ENCODE peak calls at places on chromosomes 13 and 19, in ten cellular contexts. I, X, O, M, D, J, N, A, Z and H are unnamed samples.

GRCh38 chr13:30719521-30719914 is 15.8 kb upstream of the ALOX5AP start:
- DNase-seq in X (no peak), J (no peak), A (no peak), Z (no peak), I (no peak), O (no peak), N (no peak), M (no peak), D (no peak), H (no peak)

GRCh38 chr13:94705081-94705751 is 7.1 kb downstream of the SOX21 start:
- DNase-seq in M (no peak), I (no peak), X (no peak), O (no peak), Z (peak), D (no peak), A (no peak), N (no peak), J (peak), H (no peak)

GRCh38 chr13:43298799-43299198 is 275.4 kb downstream of the DNAJC15 start:
- DNase-seq in D (no peak), I (no peak), X (no peak), N (no peak), O (no peak), M (no peak), Z (no peak), A (no peak), J (no peak), H (no peak)

GRCh38 chr19:9793051-9793591 is 24.6 kb upstream of the ZNF846 start:
- DNase-seq in J (no peak), A (no peak), Z (peak), M (peak), O (peak), D (no peak), I (peak), X (peak), N (no peak), H (peak)

GRCh38 chr19:45771331-45771933 is 2.4 kb upstream of the SIX5 start:
- DNase-seq in A (no peak), M (no peak), X (peak), N (no peak), Z (peak), D (no peak), J (no peak), O (peak), I (no peak), H (peak)

GRCh38 chr13:20217168-20217567 is 15.0 kb downstream of the GJB6 start:
- DNase-seq in J (no peak), O (no peak), X (no peak), A (no peak), I (no peak), Z (no peak), N (no peak), M (no peak), D (no peak), H (no peak)

GRCh38 chr19:17470204-17470841 is at the start of gene SLC27A1:
- DNase-seq in O (peak), A (peak), M (peak), I (peak), N (peak), D (peak), Z (peak), X (peak), J (peak), H (peak)

GRCh38 chr19:11205939-11206570 is 8.7 kb upstream of the KANK2 start:
- DNase-seq in I (no peak), X (no peak), A (no peak), J (no peak), D (no peak), O (no peak), N (peak), Z (no peak), M (no peak), H (no peak)

GRCh38 chr19:29548483-29549085 is 22.8 kb downstream of the VSTM2B start:
- DNase-seq in J (no peak), Z (no peak), I (no peak), M (no peak), X (no peak), A (no peak), D (no peak), N (no peak), O (peak), H (peak)

GRCh38 chr13:50127726-50128291 is 112.6 kb downstream of the KCNRG start:
- DNase-seq in O (no peak), X (no peak), M (no peak), A (no peak), N (no peak), D (no peak), Z (peak), J (no peak), I (no peak), H (no peak)

GRCh38 chr13:80030491-80030890 is 310.4 kb downstream of the SPRY2 start:
- DNase-seq in N (no peak), M (peak), I (no peak), Z (no peak), X (no peak), D (no peak), J (no peak), O (no peak), A (no peak), H (no peak)

GRCh38 chr19:30228726-30229523 is 143.3 kb upstream of the ZNF536 start:
- DNase-seq in A (no peak), I (no peak), D (no peak), J (peak), M (no peak), Z (peak), O (peak), N (no peak), X (no peak), H (no peak)

GRCh38 chr19:22257381-22257780 is 28.9 kb upstream of the ZNF729 start:
- DNase-seq in J (no peak), O (no peak), I (no peak), X (no peak), M (no peak), Z (no peak), D (no peak), A (no peak), N (no peak), H (no peak)

GRCh38 chr13:101231751-101232428 is 184.4 kb downstream of the NALCN start:
- DNase-seq in M (no peak), X (no peak), Z (no peak), O (no peak), J (no peak), I (no peak), A (no peak), N (no peak), D (no peak), H (no peak)

GRCh38 chr13:45365558-45365885 is 24.5 kb upstream of the TPT1 start:
- DNase-seq in M (no peak), X (no peak), D (no peak), N (no peak), I (no peak), A (no peak), Z (no peak), J (no peak), O (no peak), H (no peak)

GRCh38 chr19:17766543-17767131 is 15.4 kb downstream of the FCHO1 start:
- DNase-seq in N (no peak), O (peak), Z (peak), M (peak), X (peak), D (peak), A (no peak), J (no peak), I (peak), H (peak)

GRCh38 chr13:20848944-20849343 is 53.6 kb downstream of the XPO4 start:
- DNase-seq in J (no peak), O (no peak), D (no peak), I (no peak), M (no peak), A (no peak), Z (no peak), X (no peak), N (no peak), H (no peak)

GRCh38 chr13:32246468-32246867 is 68.7 kb downstream of the ZAR1L start:
- DNase-seq in D (peak), O (peak), J (peak), X (peak), M (peak), A (peak), N (no peak), I (no peak), Z (no peak), H (peak)

GRCh38 chr19:8204961-8205360 is 4.2 kb upstream of the CERS4 start:
- DNase-seq in N (no peak), D (no peak), M (no peak), A (no peak), O (no peak), I (no peak), X (no peak), Z (no peak), J (no peak), H (peak)

GRCh38 chr13:110214637-110215036 is 92.3 kb downstream of the COL4A1 start:
- DNase-seq in A (no peak), J (no peak), I (no peak), N (no peak), M (no peak), O (no peak), X (no peak), D (no peak), Z (no peak), H (no peak)

GRCh38 chr19:7622933-7623685 is 6.2 kb downstream of the XAB2 start:
- DNase-seq in M (no peak), D (no peak), X (no peak), O (no peak), J (no peak), I (no peak), N (no peak), Z (no peak), A (peak), H (no peak)

GRCh38 chr19:3071764-3072163 is 9.5 kb upstream of the TLE5 start:
- DNase-seq in I (no peak), X (no peak), J (no peak), N (no peak), Z (no peak), D (no peak), O (no peak), A (no peak), M (no peak), H (no peak)

GRCh38 chr19:39413269-39413902 is 917 bp downstream of the PLEKHG2 start:
- DNase-seq in J (peak), D (peak), O (peak), I (no peak), A (peak), M (peak), X (peak), N (no peak), Z (peak), H (no peak)

GRCh38 chr13:76836311-76836710 is 49.9 kb downstream of the KCTD12 start:
- DNase-seq in M (no peak), I (no peak), A (no peak), D (no peak), X (no peak), J (no peak), O (no peak), N (no peak), Z (no peak), H (no peak)

GRCh38 chr13:44244288-44244687 is 129.3 kb upstream of the SERP2 start:
- DNase-seq in I (no peak), O (no peak), M (no peak), Z (no peak), N (no peak), A (peak), J (no peak), X (no peak), D (no peak), H (no peak)

GRCh38 chr13:97328222-97328790 is 105.7 kb upstream of the RAP2A start:
- DNase-seq in O (no peak), D (no peak), A (no peak), N (no peak), M (no peak), J (no peak), X (no peak), Z (no peak), I (no peak), H (no peak)

GRCh38 chr19:35596366-35596999 is 10.5 kb downstream of the PMIS2 start:
- DNase-seq in I (no peak), O (no peak), D (peak), N (peak), J (peak), Z (no peak), A (peak), X (no peak), M (no peak), H (no peak)

DNA sequence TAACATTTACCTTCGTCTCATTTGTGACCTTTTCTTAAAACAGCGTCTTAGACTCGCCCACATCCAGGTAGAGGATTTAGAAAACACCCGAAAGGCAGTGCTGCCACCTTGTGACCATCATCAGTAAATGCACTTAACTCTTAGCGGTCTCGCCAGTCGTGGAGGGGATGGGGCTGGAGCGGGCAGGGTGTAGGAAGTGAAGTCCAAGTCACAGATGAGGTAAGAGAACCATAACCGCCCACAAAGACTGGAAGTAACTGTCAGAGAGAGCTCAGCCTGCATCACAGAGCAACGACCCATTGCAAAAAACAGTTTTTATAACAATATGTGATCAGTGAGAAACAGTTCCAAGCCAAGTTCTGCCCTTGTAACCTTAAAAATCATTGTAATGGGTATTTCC is 10.7 kb upstream of the CEACAM3 start:
- DNase-seq in I (no peak), X (peak), J (peak), Z (no peak), N (peak), D (peak), O (no peak), M (peak), A (peak), H (peak)
- TF ChIP-seq CTCF in I (peak), X (no peak), J (peak), Z (peak), N (peak), D (peak), O (peak), M (peak), A (peak), H (no peak)

GRCh38 chr19:1266818-1267440 is 2.2 kb upstream of the CIRBP start:
- DNase-seq in M (peak), A (no peak), Z (peak), J (peak), O (peak), X (peak), I (no peak), D (peak), N (no peak), H (peak)
- TF ChIP-seq EP300 in M (no peak), A (no peak), Z (peak), J (no peak), O (no peak), X (no peak), I (no peak), D (no peak), N (no peak), H (no peak)

GRCh38 chr19:55306712-55307111 is 18.4 kb downstream of the TMEM150B start:
- DNase-seq in Z (no peak), M (no peak), A (no peak), D (no peak), N (no peak), X (no peak), I (no peak), J (no peak), O (no peak), H (no peak)
- TF ChIP-seq CTCF in Z (no peak), M (no peak), A (no peak), D (no peak), N (no peak), X (no peak), I (no peak), J (no peak), O (no peak), H (no peak)

GRCh38 chr19:38243279-38243673 is 12.9 kb downstream of the PPP1R14A start:
- DNase-seq in I (no peak), M (no peak), D (no peak), O (no peak), A (no peak), Z (no peak), N (no peak), X (no peak), J (no peak), H (no peak)
- TF ChIP-seq EP300 in I (no peak), M (no peak), D (no peak), O (no peak), A (no peak), Z (no peak), N (no peak), X (no peak), J (no peak), H (no peak)

GRCh38 chr19:51709575-51709974 is 14.2 kb downstream of the HAS1 start:
- DNase-seq in A (no peak), J (no peak), M (no peak), D (no peak), N (no peak), O (no peak), Z (no peak), X (no peak), I (no peak), H (no peak)
- TF ChIP-seq CTCF in A (no peak), J (no peak), M (no peak), D (no peak), N (no peak), O (no peak), Z (no peak), X (no peak), I (no peak), H (no peak)

GRCh38 chr13:71252191-71252704 is 614.8 kb downstream of the DACH1 start:
- DNase-seq in X (no peak), I (no peak), Z (no peak), A (no peak), O (no peak), M (no peak), J (no peak), D (no peak), N (no peak), H (no peak)

GRCh38 chr13:71244181-71244580 is 622.8 kb downstream of the DACH1 start:
- DNase-seq in O (no peak), A (no peak), J (no peak), N (no peak), Z (no peak), D (no peak), I (no peak), X (no peak), M (no peak), H (no peak)

GRCh38 chr13:71254384-71254783 is 612.6 kb downstream of the DACH1 start:
- DNase-seq in M (no peak), I (no peak), X (no peak), Z (no peak), D (no peak), N (no peak), A (no peak), J (no peak), O (no peak), H (no peak)

GRCh38 chr13:71249031-71249430 is 618.0 kb downstream of the DACH1 start:
- DNase-seq in Z (no peak), I (no peak), J (no peak), D (no peak), N (no peak), O (no peak), A (no peak), X (no peak), M (no peak), H (no peak)
- TF ChIP-seq EP300 in Z (no peak), I (no peak), J (no peak), D (no peak), N (no peak), O (no peak), A (no peak), X (no peak), M (no peak), H (no peak)

GRCh38 chr19:5026706-5027273 is 57.9 kb downstream of the KDM4B start:
- DNase-seq in X (no peak), O (no peak), N (no peak), M (no peak), J (no peak), A (no peak), I (no peak), D (no peak), Z (peak), H (no peak)
- TF ChIP-seq CTCF in X (no peak), O (no peak), N (no peak), M (no peak), J (peak), A (no peak), I (no peak), D (no peak), Z (no peak), H (no peak)

DNA sequence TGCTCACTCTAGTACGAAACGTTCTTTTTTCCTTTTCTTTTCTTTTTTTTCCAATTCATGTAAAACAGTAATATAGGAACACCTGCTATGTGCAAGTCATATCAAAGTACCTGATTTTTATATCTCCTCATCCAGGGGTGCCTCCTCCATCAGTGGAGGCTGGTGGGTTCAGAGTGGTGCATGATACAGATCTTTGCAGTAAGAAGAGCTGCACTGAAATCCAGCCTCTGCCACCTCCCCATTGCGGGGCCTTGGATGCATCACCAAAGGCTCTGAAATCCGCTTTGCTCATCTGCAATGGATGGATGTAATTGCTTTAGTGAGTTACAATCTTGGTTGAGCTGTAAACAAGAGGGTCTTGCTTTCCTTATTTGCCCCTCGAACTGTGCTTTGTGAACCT is 38.3 kb downstream of the GPR12 start:
- DNase-seq in D (no peak), M (no peak), O (no peak), X (no peak), A (no peak), Z (no peak), N (no peak), J (no peak), I (no peak), H (no peak)
- TF ChIP-seq EP300 in D (no peak), M (no peak), O (no peak), X (no peak), A (no peak), Z (no peak), N (no peak), J (no peak), I (no peak), H (no peak)

GRCh38 chr19:49488046-49488862 is 846 bp downstream of the RPL13A start:
- DNase-seq in X (no peak), I (no peak), N (no peak), Z (no peak), J (no peak), M (no peak), A (no peak), D (no peak), O (no peak), H (no peak)

GRCh38 chr19:49490287-49491029 is 3.0 kb downstream of the RPL13A start:
- DNase-seq in J (no peak), X (no peak), I (no peak), N (no peak), Z (no peak), M (no peak), D (no peak), A (peak), O (no peak), H (no peak)

GRCh38 chr19:49491030-49491803 is 3.8 kb downstream of the RPL13A start:
- DNase-seq in J (no peak), A (no peak), N (no peak), X (peak), O (no peak), Z (no peak), D (no peak), M (no peak), I (no peak), H (no peak)

GRCh38 chr19:49488863-49489537 is 1.6 kb downstream of the RPL13A start:
- DNase-seq in J (no peak), N (no peak), D (no peak), X (no peak), A (no peak), M (no peak), I (no peak), O (no peak), Z (no peak), H (no peak)

GRCh38 chr19:49489601-49490167 is 2.3 kb downstream of the RPL13A start:
- DNase-seq in M (no peak), Z (no peak), J (no peak), A (peak), I (no peak), N (no peak), D (no peak), X (no peak), O (no peak), H (no peak)
- TF ChIP-seq CTCF in M (no peak), Z (no peak), J (no peak), A (peak), I (no peak), N (peak), D (peak), X (no peak), O (no peak), H (no peak)

DNA sequence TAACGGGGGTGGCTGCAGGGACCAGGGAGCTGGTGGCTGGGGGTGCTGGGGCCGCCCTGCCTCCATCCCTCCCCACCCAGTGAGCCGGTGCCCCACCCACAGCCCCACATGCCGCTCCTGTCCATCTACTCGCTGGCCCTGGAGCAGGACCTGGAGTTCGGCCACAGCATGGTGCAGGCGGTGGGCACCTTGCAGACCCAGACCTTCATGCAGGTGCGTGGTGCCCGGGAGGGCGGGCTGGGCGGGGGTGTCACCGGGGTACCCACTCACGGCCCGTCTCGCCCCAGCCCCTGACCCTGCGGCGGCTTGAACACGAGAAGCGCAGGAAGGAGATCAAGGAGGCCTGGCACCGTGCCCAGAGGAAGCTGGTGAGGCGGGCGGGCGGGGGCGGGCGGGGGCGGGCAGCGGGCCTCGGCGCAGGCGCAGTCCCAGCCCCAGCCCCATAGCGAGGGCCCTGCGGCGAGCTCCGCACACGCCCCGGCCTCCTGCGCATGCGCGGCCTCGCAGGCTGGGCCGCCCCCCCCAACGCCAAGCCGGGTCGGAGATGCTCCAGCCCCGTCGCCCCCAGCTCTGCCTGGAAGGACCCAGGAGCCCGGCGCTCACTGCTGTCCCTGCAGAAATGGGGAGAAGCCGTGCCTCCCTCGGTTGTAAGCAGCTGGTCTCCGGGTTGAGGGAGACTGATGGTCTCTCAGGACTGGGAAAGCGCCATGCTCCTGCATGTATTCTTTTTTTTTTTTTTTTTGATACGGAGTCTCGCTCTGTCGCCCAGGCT is 7.7 kb downstream of the ARHGAP45 start:
- DNase-seq in D (peak), I (peak), J (peak), O (peak), Z (peak), M (peak), N (no peak), A (peak), X (no peak), H (peak)
- TF ChIP-seq EP300 in D (no peak), I (no peak), J (no peak), O (no peak), Z (no peak), M (no peak), N (no peak), A (no peak), X (no peak), H (no peak)